ENCODE peak calls at places on chromosomes 7 and 10, in four cellular contexts. A, C, T and S are unnamed samples.

GRCh38 chr7:96670338-96671289 is 39.0 kb downstream of the SEM1 start:
- DNase-seq in T (no peak), C (no peak), A (no peak), S (no peak)

GRCh38 chr7:39622609-39623311 is 612 bp upstream of the RALA start:
- DNase-seq in A (no peak), T (no peak), C (peak), S (no peak)

GRCh38 chr7:129771201-129771927 is 159.8 kb downstream of the NRF1 start:
- DNase-seq in A (no peak), T (no peak), C (no peak), S (no peak)

GRCh38 chr7:81690251-81690650 is 79.6 kb downstream of the HGF start:
- DNase-seq in A (no peak), T (peak), C (no peak), S (no peak)

GRCh38 chr10:103589074-103589630 is 95.6 kb downstream of the NEURL1 start:
- DNase-seq in C (no peak), A (no peak), T (no peak), S (no peak)

GRCh38 chr10:124928084-124928483 is 13.8 kb upstream of the ZRANB1 start:
- DNase-seq in T (no peak), C (no peak), A (no peak), S (no peak)

GRCh38 chr7:1533255-1533568 is 2.7 kb downstream of the MAFK start:
- DNase-seq in C (no peak), T (no peak), A (no peak), S (no peak)

GRCh38 chr10:35336921-35337741 is 822 bp downstream of the CCNY start:
- DNase-seq in T (peak), C (peak), A (peak), S (no peak)

GRCh38 chr10:12768156-12768731 is 233.3 kb downstream of the CCDC3 start:
- DNase-seq in C (no peak), A (no peak), T (no peak), S (no peak)

GRCh38 chr10:129951251-129951808 is 12.7 kb downstream of the EBF3 start:
- DNase-seq in C (no peak), A (no peak), T (no peak), S (no peak)

GRCh38 chr7:78062214-78062613 is 263.6 kb downstream of the PHTF2 start:
- DNase-seq in T (no peak), A (no peak), C (no peak), S (no peak)

GRCh38 chr7:53611043-53611442 is 575.6 kb downstream of the POM121L12 start:
- DNase-seq in C (no peak), A (no peak), T (no peak), S (no peak)

GRCh38 chr7:49001610-49002033 is 77.3 kb downstream of the CDC14C start:
- DNase-seq in A (no peak), C (no peak), T (peak), S (no peak)

GRCh38 chr10:63707254-63707910 is 186.2 kb downstream of the REEP3 start:
- DNase-seq in T (no peak), C (no peak), A (peak), S (no peak)

GRCh38 chr7:157558875-157559595 is 222.2 kb downstream of the DNAJB6 start:
- DNase-seq in T (no peak), C (peak), A (no peak), S (no peak)

GRCh38 chr7:142053988-142054387 is 57.5 kb upstream of the MGAM2 start:
- DNase-seq in C (no peak), A (no peak), T (no peak), S (no peak)

GRCh38 chr7:22238354-22239311 is 118.3 kb downstream of the RAPGEF5 start:
- DNase-seq in T (no peak), C (no peak), A (no peak), S (no peak)

GRCh38 chr10:43230909-43231522 is 35.8 kb downstream of the RASGEF1A start:
- DNase-seq in T (peak), A (no peak), C (peak), S (peak)

GRCh38 chr10:129853236-129853946 is 110.7 kb downstream of the EBF3 start:
- DNase-seq in C (no peak), A (no peak), T (no peak), S (no peak)

GRCh38 chr7:106480616-106481031 is 180.3 kb downstream of the CCDC71L start:
- DNase-seq in C (no peak), A (no peak), T (no peak), S (no peak)

GRCh38 chr10:21265622-21266021 is 259.9 kb downstream of the SKIDA1 start:
- DNase-seq in C (no peak), A (no peak), T (no peak), S (no peak)

GRCh38 chr7:149625947-149626392 is 128.4 kb upstream of the ZNF746 start:
- DNase-seq in C (no peak), T (no peak), A (no peak), S (no peak)

GRCh38 chr10:129328531-129328930 is 138.5 kb upstream of the MGMT start:
- DNase-seq in T (no peak), C (no peak), A (no peak), S (no peak)

GRCh38 chr10:86361134-86362128 is 5.2 kb downstream of the GRID1 start:
- DNase-seq in A (peak), T (peak), C (peak), S (no peak)

GRCh38 chr10:35739998-35740397 is 97.9 kb upstream of the FZD8 start:
- DNase-seq in T (no peak), A (no peak), C (no peak), S (no peak)

GRCh38 chr7:100369105-100369504 is 4.2 kb upstream of the PILRA start:
- DNase-seq in A (peak), T (no peak), C (peak), S (no peak)

GRCh38 chr10:33349273-33349672 is 14.8 kb upstream of the NRP1 start:
- DNase-seq in C (no peak), A (no peak), T (no peak), S (no peak)

GRCh38 chr7:129778770-129779601 is 167.5 kb downstream of the NRF1 start:
- DNase-seq in A (no peak), C (no peak), T (no peak), S (no peak)

GRCh38 chr7:67470256-67470751 is 473.7 kb downstream of the TYW1 start:
- DNase-seq in T (no peak), C (no peak), A (no peak), S (no peak)

GRCh38 chr7:92368741-92369140 is 78.5 kb upstream of the GATAD1 start:
- DNase-seq in T (no peak), A (no peak), C (no peak), S (no peak)

GRCh38 chr7:99733448-99733847 is 1.5 kb downstream of the CYP3A7 start:
- DNase-seq in A (no peak), T (peak), C (no peak), S (no peak)

GRCh38 chr7:71414490-71414889 is 282.5 kb downstream of the GALNT17 start:
- DNase-seq in A (peak), T (no peak), C (no peak), S (no peak)

GRCh38 chr10:79079074-79079397 is 10.3 kb downstream of the ZMIZ1 start:
- DNase-seq in T (no peak), A (no peak), C (no peak), S (no peak)

GRCh38 chr7:143901360-143901709 is 641 bp downstream of the TCAF1 start:
- DNase-seq in A (peak), T (no peak), C (peak), S (no peak)

GRCh38 chr7:143906176-143906575 is 4.2 kb upstream of the TCAF1 start:
- DNase-seq in T (no peak), C (no peak), A (no peak), S (no peak)

GRCh38 chr7:143898810-143899209 is 3.2 kb downstream of the TCAF1 start:
- DNase-seq in A (no peak), C (no peak), T (no peak), S (no peak)

GRCh38 chr7:143900230-143900766 is 1.7 kb downstream of the TCAF1 start:
- DNase-seq in A (no peak), C (no peak), T (no peak), S (no peak)

DNA sequence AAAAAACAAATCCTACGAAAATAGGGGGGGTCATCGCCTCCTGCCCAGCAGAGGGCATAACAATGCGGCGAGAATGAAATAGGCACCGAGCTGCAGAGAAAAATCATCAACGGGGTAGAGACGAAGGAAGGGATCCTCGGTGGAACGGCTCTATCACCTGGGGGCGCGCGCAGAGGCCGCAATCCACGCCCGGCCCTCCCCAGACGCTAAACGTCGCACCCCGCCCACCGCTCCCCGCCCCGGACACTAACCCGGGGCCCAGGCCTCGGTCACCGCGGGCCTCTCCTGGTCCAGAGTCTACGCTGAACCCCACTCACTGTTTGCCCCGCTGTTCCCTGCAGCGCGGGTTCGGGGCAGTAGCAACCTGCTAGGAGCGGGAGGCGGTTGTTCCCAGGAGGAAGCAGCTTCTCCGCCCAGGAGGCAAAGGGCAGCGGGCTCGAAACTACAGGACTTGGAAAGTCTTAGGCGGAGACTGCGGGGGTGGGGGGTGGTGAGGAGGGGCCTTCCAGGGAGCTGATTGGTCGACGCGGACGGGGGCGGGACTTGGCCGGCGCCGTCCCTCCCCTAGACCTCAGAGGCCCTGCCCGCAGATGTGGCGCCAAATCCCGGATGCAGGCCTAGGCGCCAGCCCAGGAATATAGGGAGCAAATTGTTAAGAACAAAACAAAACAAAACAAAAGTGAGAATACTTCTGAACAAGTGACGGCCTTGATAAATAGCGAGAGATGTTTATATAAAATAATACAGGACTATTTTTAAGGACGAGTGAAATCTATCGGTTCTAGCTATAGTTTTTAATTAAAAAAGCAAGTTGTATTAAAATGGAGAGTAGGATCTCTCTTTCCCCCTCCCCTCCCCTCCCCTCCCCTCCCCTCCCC is at the start of gene TCAF1:
- DNase-seq in T (peak), C (peak), A (peak), S (peak)
- TF ChIP-seq CTCF in T (peak), C (no peak), A (peak), S (peak)

DNA sequence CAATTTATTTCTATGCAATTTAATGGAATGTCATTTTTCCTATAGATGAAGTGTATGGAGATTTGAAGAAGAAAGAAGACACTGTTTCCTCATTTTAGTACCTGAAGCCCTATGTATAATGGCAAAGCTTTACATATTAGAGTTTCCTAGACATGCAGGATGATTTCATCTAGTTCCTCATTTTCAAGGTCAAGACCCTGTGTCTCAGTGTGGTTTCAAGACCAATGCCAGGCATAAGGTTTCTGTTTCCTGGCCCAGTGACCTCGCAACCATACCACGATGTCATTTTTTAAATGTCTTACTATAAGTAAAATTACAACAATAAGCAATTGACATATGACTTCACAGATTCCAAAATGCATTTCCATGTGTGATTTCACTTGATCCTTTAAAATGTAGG is 336.5 kb upstream of the PRKCQ start:
- DNase-seq in T (no peak), C (no peak), A (no peak), S (no peak)
- TF ChIP-seq CTCF in T (no peak), C (no peak), A (no peak), S (no peak)

DNA sequence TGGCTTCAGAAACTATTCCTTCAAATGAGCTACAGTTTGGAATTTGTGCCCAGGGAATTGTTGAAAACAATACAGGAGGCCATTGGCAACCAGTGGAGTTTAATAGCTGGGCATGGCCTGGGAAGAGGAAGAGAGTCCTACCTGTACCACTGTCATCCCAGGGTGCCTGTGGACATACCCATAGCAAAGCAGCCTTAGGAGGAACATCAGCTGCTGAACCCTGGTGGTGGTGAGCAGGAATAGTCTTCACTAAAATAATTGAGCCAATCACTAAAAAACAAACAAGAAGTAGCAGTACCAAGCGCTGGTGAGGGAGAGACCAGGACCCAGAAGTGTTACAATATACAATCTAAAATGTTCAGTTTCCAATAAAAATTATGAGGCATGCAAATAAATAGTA is 14.5 kb downstream of the IGFBP1 start:
- DNase-seq in T (no peak), C (no peak), A (no peak), S (no peak)
- TF ChIP-seq CTCF in T (peak), C (no peak), A (no peak), S (no peak)

GRCh38 chr10:19531324-19531723 is 284.9 kb upstream of the PLXDC2 start:
- DNase-seq in C (no peak), A (no peak), T (no peak), S (no peak)
- TF ChIP-seq CTCF in C (no peak), A (no peak), T (no peak), S (no peak)

GRCh38 chr7:52257890-52258289 is 777.5 kb upstream of the POM121L12 start:
- DNase-seq in T (no peak), A (peak), C (no peak), S (no peak)

GRCh38 chr7:52261052-52261451 is 774.4 kb upstream of the POM121L12 start:
- DNase-seq in A (no peak), T (no peak), C (no peak), S (no peak)

GRCh38 chr7:52254396-52255025 is 780.9 kb upstream of the POM121L12 start:
- DNase-seq in C (no peak), T (no peak), A (no peak), S (no peak)

GRCh38 chr7:52260046-52260665 is 775.3 kb upstream of the POM121L12 start:
- DNase-seq in T (peak), A (no peak), C (no peak), S (no peak)
- TF ChIP-seq CTCF in T (peak), A (no peak), C (no peak), S (no peak)

GRCh38 chr10:132539894-132540293 is 2.3 kb downstream of the INPP5A start:
- DNase-seq in T (no peak), A (no peak), C (peak), S (no peak)

GRCh38 chr10:132541601-132542011 is 4.0 kb downstream of the INPP5A start:
- DNase-seq in C (peak), A (no peak), T (no peak), S (no peak)

GRCh38 chr10:132541129-132541528 is 3.5 kb downstream of the INPP5A start:
- DNase-seq in A (no peak), T (no peak), C (peak), S (no peak)

GRCh38 chr10:132539431-132539839 is 1.8 kb downstream of the INPP5A start:
- DNase-seq in A (peak), C (peak), T (no peak), S (no peak)

DNA sequence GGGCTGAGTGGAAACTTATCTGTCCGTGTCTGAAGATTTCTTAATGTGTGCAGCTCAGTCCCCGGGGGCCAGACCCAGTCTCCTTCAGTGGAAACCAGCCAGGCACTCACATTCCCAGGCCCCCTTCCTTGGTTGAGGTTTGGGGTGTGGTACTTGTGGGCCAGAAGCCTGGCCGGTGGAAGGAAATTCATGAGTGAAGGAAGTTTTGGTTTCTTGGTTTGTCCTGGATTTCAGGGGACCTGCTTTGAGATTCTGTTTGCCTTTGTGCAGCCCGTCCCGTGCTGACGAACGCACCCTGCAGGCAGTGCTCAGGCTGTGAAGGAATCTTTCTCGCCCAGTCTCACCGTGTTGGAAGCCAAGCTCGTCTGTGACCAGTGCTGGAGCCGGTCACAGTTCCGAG is 2.9 kb downstream of the INPP5A start:
- DNase-seq in C (peak), T (no peak), A (no peak), S (no peak)
- TF ChIP-seq CTCF in C (no peak), T (peak), A (peak), S (peak)

GRCh38 chr10:58393317-58393716 is 8.1 kb downstream of the TFAM start:
- DNase-seq in T (no peak), A (no peak), C (no peak), S (no peak)
- TF ChIP-seq CTCF in T (no peak), A (no peak), C (no peak), S (peak)

GRCh38 chr7:20158684-20159083 is 58.5 kb downstream of the MACC1 start:
- DNase-seq in A (no peak), C (no peak), T (no peak), S (no peak)
- TF ChIP-seq CTCF in A (peak), C (peak), T (no peak), S (peak)

GRCh38 chr7:108609643-108610042 is 40.0 kb downstream of the DNAJB9 start:
- DNase-seq in A (no peak), T (no peak), C (no peak), S (no peak)

GRCh38 chr7:108614903-108615302 is 45.2 kb downstream of the DNAJB9 start:
- DNase-seq in C (no peak), A (no peak), T (no peak), S (no peak)

GRCh38 chr7:108611268-108611667 is 41.6 kb downstream of the DNAJB9 start:
- DNase-seq in T (no peak), C (no peak), A (no peak), S (no peak)

GRCh38 chr7:108613949-108614381 is 44.3 kb downstream of the DNAJB9 start:
- DNase-seq in A (no peak), C (no peak), T (no peak), S (no peak)

DNA sequence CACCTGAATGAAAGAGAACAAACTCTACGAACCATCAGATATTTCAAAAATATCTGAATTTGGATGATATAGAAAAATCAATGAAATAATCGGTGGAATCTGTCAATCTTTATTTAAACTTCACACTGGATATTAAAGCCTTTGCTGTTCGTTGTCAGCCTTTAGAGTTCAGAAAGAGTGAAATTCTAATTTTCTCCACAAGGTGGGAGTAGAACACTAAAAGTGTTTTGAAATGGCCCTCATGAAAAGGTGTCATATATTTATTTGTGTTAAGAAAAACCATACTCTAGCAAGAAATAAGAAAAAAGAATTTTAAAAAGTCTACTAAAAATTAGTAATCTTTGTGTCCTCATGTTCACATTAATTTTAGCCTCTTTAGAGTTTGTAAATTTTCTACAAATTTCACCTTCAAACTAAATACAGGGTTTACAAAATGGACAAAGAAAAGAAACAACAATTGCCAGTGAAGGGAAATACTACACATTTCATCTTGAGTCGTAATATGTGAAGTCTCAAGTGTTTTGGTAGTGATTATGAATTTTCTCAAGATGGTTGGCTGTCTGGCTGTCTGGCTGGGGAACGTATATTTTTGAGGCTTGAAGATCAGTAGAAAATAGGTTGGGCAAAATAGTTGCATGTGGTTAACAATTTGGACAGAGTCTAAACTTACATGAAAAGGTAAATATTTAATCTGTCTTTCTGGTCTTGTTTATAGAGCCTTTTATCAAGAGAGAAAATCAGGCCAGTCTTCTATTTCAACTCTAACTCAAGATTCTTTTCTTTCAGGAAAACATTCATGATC is 43.7 kb downstream of the DNAJB9 start:
- DNase-seq in C (no peak), T (no peak), A (no peak), S (no peak)
- TF ChIP-seq CTCF in C (peak), T (peak), A (peak), S (peak)